ENCODE peak calls at places on chromosomes 13 and 19, in eight cellular contexts. One of them, this sample, is unnamed. For H3K27me3, the result is how much of the 10 kb centered on the place peaks cover.

GRCh38 chr19:55482128-55482961 is 2.6 kb upstream of the NAT14 start:
- DNase-seq in CD4-positive, CD25-positive, alpha-beta regulatory T cell: no peak
- DNase-seq in psoas muscle: no peak
- DNase-seq in transverse colon: no peak
- DNase-seq in tibial artery: no peak
- DNase-seq in dorsolateral prefrontal cortex: no peak
- DNase-seq in lung: no peak
- DNase-seq in IMR-90: no peak
- DNase-seq in this sample: no peak

GRCh38 chr13:40509876-40510275 is 156.6 kb downstream of the FOXO1 start:
- DNase-seq in CD4-positive, CD25-positive, alpha-beta regulatory T cell: no peak
- DNase-seq in psoas muscle: no peak
- DNase-seq in transverse colon: no peak
- DNase-seq in tibial artery: no peak
- DNase-seq in dorsolateral prefrontal cortex: no peak
- DNase-seq in lung: no peak
- DNase-seq in IMR-90: no peak
- DNase-seq in this sample: no peak

GRCh38 chr13:94658926-94659649 is 53.3 kb downstream of the SOX21 start:
- DNase-seq in CD4-positive, CD25-positive, alpha-beta regulatory T cell: no peak
- DNase-seq in psoas muscle: no peak
- DNase-seq in transverse colon: no peak
- DNase-seq in tibial artery: no peak
- DNase-seq in dorsolateral prefrontal cortex: no peak
- DNase-seq in lung: no peak
- DNase-seq in IMR-90: no peak
- DNase-seq in this sample: no peak

GRCh38 chr19:8607386-8607785 is 3.1 kb downstream of the ADAMTS10 start:
- DNase-seq in CD4-positive, CD25-positive, alpha-beta regulatory T cell: no peak
- DNase-seq in psoas muscle: no peak
- DNase-seq in transverse colon: no peak
- DNase-seq in tibial artery: peak
- DNase-seq in dorsolateral prefrontal cortex: no peak
- DNase-seq in lung: no peak
- DNase-seq in IMR-90: peak
- DNase-seq in this sample: peak

GRCh38 chr19:48724796-48725753 is 5.5 kb upstream of the MAMSTR start:
- DNase-seq in CD4-positive, CD25-positive, alpha-beta regulatory T cell: peak
- DNase-seq in psoas muscle: peak
- DNase-seq in transverse colon: peak
- DNase-seq in tibial artery: no peak
- DNase-seq in dorsolateral prefrontal cortex: no peak
- DNase-seq in lung: no peak
- DNase-seq in IMR-90: peak
- DNase-seq in this sample: peak

GRCh38 chr13:28568286-28568685 is 73.4 kb upstream of the FLT1 start:
- DNase-seq in CD4-positive, CD25-positive, alpha-beta regulatory T cell: no peak
- DNase-seq in psoas muscle: peak
- DNase-seq in transverse colon: peak
- DNase-seq in tibial artery: no peak
- DNase-seq in dorsolateral prefrontal cortex: peak
- DNase-seq in lung: peak
- DNase-seq in IMR-90: peak
- DNase-seq in this sample: no peak

GRCh38 chr13:110331362-110331761 is 24.3 kb downstream of the COL4A2 start:
- DNase-seq in CD4-positive, CD25-positive, alpha-beta regulatory T cell: no peak
- DNase-seq in psoas muscle: no peak
- DNase-seq in transverse colon: no peak
- DNase-seq in tibial artery: peak
- DNase-seq in dorsolateral prefrontal cortex: no peak
- DNase-seq in lung: no peak
- DNase-seq in IMR-90: peak
- DNase-seq in this sample: no peak

GRCh38 chr13:43934273-43934672 is 54.6 kb downstream of the LACC1 start:
- DNase-seq in CD4-positive, CD25-positive, alpha-beta regulatory T cell: no peak
- DNase-seq in psoas muscle: no peak
- DNase-seq in transverse colon: no peak
- DNase-seq in tibial artery: no peak
- DNase-seq in dorsolateral prefrontal cortex: no peak
- DNase-seq in lung: no peak
- DNase-seq in IMR-90: peak
- DNase-seq in this sample: no peak

GRCh38 chr19:46015080-46015960 is 7.5 kb downstream of the PGLYRP1 start:
- DNase-seq in CD4-positive, CD25-positive, alpha-beta regulatory T cell: peak
- DNase-seq in psoas muscle: peak
- DNase-seq in transverse colon: peak
- DNase-seq in tibial artery: no peak
- DNase-seq in dorsolateral prefrontal cortex: no peak
- DNase-seq in lung: peak
- DNase-seq in IMR-90: no peak
- DNase-seq in this sample: no peak

GRCh38 chr13:112222971-112223370 is 153.2 kb upstream of the SPACA7 start:
- DNase-seq in CD4-positive, CD25-positive, alpha-beta regulatory T cell: no peak
- DNase-seq in psoas muscle: no peak
- DNase-seq in transverse colon: no peak
- DNase-seq in tibial artery: peak
- DNase-seq in dorsolateral prefrontal cortex: no peak
- DNase-seq in lung: no peak
- DNase-seq in IMR-90: no peak
- DNase-seq in this sample: no peak

GRCh38 chr13:49439609-49440008 is 4.3 kb downstream of the CAB39L start:
- DNase-seq in CD4-positive, CD25-positive, alpha-beta regulatory T cell: no peak
- DNase-seq in psoas muscle: no peak
- DNase-seq in transverse colon: no peak
- DNase-seq in tibial artery: no peak
- DNase-seq in dorsolateral prefrontal cortex: no peak
- DNase-seq in lung: no peak
- DNase-seq in IMR-90: no peak
- DNase-seq in this sample: no peak

GRCh38 chr19:49411681-49412321 is 11.4 kb downstream of the PTH2 start:
- DNase-seq in CD4-positive, CD25-positive, alpha-beta regulatory T cell: no peak
- DNase-seq in psoas muscle: no peak
- DNase-seq in transverse colon: no peak
- DNase-seq in tibial artery: no peak
- DNase-seq in dorsolateral prefrontal cortex: no peak
- DNase-seq in lung: no peak
- DNase-seq in IMR-90: no peak
- DNase-seq in this sample: no peak

GRCh38 chr19:47240996-47241918 is 10.3 kb upstream of the BBC3 start:
- DNase-seq in CD4-positive, CD25-positive, alpha-beta regulatory T cell: peak
- DNase-seq in psoas muscle: peak
- DNase-seq in transverse colon: peak
- DNase-seq in tibial artery: no peak
- DNase-seq in dorsolateral prefrontal cortex: peak
- DNase-seq in lung: peak
- DNase-seq in IMR-90: peak
- DNase-seq in this sample: peak

DNA sequence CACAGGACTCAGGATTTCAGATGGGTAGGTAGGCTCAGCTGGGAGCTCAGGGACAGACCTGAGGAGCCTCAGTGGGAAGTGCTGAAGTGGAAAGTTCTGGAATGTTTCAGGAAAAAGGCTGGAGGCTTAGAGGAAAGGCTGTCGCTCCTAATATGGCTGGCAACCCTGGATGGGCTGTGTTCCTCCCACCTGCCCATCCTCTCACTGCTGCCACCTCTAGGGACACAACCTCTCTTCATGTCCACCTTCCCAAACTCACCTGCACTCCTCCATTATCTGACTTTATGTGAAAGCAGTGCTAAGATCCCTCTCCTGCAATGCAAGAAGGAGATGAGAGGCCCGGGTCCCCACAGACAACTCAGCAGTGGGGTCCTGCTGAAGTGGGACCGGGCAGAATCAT is 5.8 kb upstream of the CEACAM21 start:
- DNase-seq in CD4-positive, CD25-positive, alpha-beta regulatory T cell: no peak
- DNase-seq in psoas muscle: no peak
- DNase-seq in transverse colon: no peak
- DNase-seq in tibial artery: no peak
- DNase-seq in dorsolateral prefrontal cortex: no peak
- DNase-seq in lung: no peak
- DNase-seq in IMR-90: no peak
- DNase-seq in this sample: no peak
- H3K27me3 ChIP-seq in CD4-positive, CD25-positive, alpha-beta regulatory T cell: under half
- H3K27me3 ChIP-seq in psoas muscle: under half
- H3K27me3 ChIP-seq in transverse colon: half or more
- H3K27me3 ChIP-seq in tibial artery: under half
- H3K27me3 ChIP-seq in dorsolateral prefrontal cortex: under half
- H3K27me3 ChIP-seq in lung: under half
- H3K27me3 ChIP-seq in IMR-90: under half
- H3K27me3 ChIP-seq in this sample: under half

GRCh38 chr13:57631607-57632275 is at the start of gene PCDH17:
- DNase-seq in CD4-positive, CD25-positive, alpha-beta regulatory T cell: peak
- DNase-seq in psoas muscle: peak
- DNase-seq in transverse colon: peak
- DNase-seq in tibial artery: peak
- DNase-seq in dorsolateral prefrontal cortex: peak
- DNase-seq in lung: peak
- DNase-seq in IMR-90: no peak
- DNase-seq in this sample: no peak
- H3K27me3 ChIP-seq in CD4-positive, CD25-positive, alpha-beta regulatory T cell: under half
- H3K27me3 ChIP-seq in psoas muscle: under half
- H3K27me3 ChIP-seq in transverse colon: half or more
- H3K27me3 ChIP-seq in tibial artery: half or more
- H3K27me3 ChIP-seq in dorsolateral prefrontal cortex: under half
- H3K27me3 ChIP-seq in lung: under half
- H3K27me3 ChIP-seq in IMR-90: half or more
- H3K27me3 ChIP-seq in this sample: under half

GRCh38 chr19:40559394-40559793 is 17.3 kb upstream of the SHKBP1 start:
- DNase-seq in CD4-positive, CD25-positive, alpha-beta regulatory T cell: no peak
- DNase-seq in psoas muscle: no peak
- DNase-seq in transverse colon: no peak
- DNase-seq in tibial artery: no peak
- DNase-seq in dorsolateral prefrontal cortex: no peak
- DNase-seq in lung: no peak
- DNase-seq in IMR-90: no peak
- DNase-seq in this sample: no peak
- H3K27me3 ChIP-seq in CD4-positive, CD25-positive, alpha-beta regulatory T cell: under half
- H3K27me3 ChIP-seq in psoas muscle: under half
- H3K27me3 ChIP-seq in transverse colon: under half
- H3K27me3 ChIP-seq in tibial artery: under half
- H3K27me3 ChIP-seq in dorsolateral prefrontal cortex: under half
- H3K27me3 ChIP-seq in lung: under half
- H3K27me3 ChIP-seq in IMR-90: under half
- H3K27me3 ChIP-seq in this sample: under half

GRCh38 chr13:82344867-82345266 is 1537.4 kb downstream of the SLITRK1 start:
- DNase-seq in CD4-positive, CD25-positive, alpha-beta regulatory T cell: no peak
- DNase-seq in psoas muscle: no peak
- DNase-seq in transverse colon: no peak
- DNase-seq in tibial artery: no peak
- DNase-seq in dorsolateral prefrontal cortex: no peak
- DNase-seq in lung: no peak
- DNase-seq in IMR-90: no peak
- DNase-seq in this sample: no peak
- H3K27me3 ChIP-seq in CD4-positive, CD25-positive, alpha-beta regulatory T cell: under half
- H3K27me3 ChIP-seq in psoas muscle: under half
- H3K27me3 ChIP-seq in transverse colon: under half
- H3K27me3 ChIP-seq in tibial artery: under half
- H3K27me3 ChIP-seq in dorsolateral prefrontal cortex: under half
- H3K27me3 ChIP-seq in lung: under half
- H3K27me3 ChIP-seq in IMR-90: under half
- H3K27me3 ChIP-seq in this sample: under half

DNA sequence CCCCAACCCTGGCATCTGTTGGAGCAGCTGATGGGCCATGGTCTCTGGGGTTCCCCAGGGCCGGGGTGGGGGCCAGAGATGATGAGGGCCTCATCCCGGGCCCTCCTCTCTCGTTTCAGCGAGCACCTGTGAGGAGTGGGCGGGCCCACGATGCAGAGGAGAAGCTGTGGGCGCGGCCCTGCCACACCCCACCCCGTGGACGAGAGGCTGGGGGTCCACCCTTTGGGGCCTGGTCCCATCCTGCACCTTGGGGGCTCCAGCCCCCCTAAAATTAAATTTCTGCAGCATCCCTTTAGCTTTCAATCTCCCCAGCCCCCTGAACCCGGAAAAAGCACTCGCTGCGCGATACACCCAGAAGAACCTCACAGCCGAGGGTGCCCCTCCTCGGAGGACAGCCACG is 5.6 kb downstream of the HMG20B start:
- DNase-seq in CD4-positive, CD25-positive, alpha-beta regulatory T cell: no peak
- DNase-seq in psoas muscle: no peak
- DNase-seq in transverse colon: no peak
- DNase-seq in tibial artery: no peak
- DNase-seq in dorsolateral prefrontal cortex: no peak
- DNase-seq in lung: no peak
- DNase-seq in IMR-90: no peak
- DNase-seq in this sample: no peak
- H3K27me3 ChIP-seq in CD4-positive, CD25-positive, alpha-beta regulatory T cell: under half
- H3K27me3 ChIP-seq in psoas muscle: under half
- H3K27me3 ChIP-seq in transverse colon: under half
- H3K27me3 ChIP-seq in tibial artery: under half
- H3K27me3 ChIP-seq in dorsolateral prefrontal cortex: under half
- H3K27me3 ChIP-seq in lung: under half
- H3K27me3 ChIP-seq in IMR-90: under half
- H3K27me3 ChIP-seq in this sample: under half

GRCh38 chr19:39746836-39747529 is 9.2 kb upstream of the CLC start:
- DNase-seq in CD4-positive, CD25-positive, alpha-beta regulatory T cell: no peak
- DNase-seq in psoas muscle: no peak
- DNase-seq in transverse colon: no peak
- DNase-seq in tibial artery: no peak
- DNase-seq in dorsolateral prefrontal cortex: no peak
- DNase-seq in lung: no peak
- DNase-seq in IMR-90: no peak
- DNase-seq in this sample: no peak

GRCh38 chr19:39752795-39753194 is 15.0 kb upstream of the CLC start:
- DNase-seq in CD4-positive, CD25-positive, alpha-beta regulatory T cell: no peak
- DNase-seq in psoas muscle: no peak
- DNase-seq in transverse colon: no peak
- DNase-seq in tibial artery: no peak
- DNase-seq in dorsolateral prefrontal cortex: no peak
- DNase-seq in lung: no peak
- DNase-seq in IMR-90: no peak
- DNase-seq in this sample: no peak

GRCh38 chr19:39754544-39754943 is 16.7 kb upstream of the CLC start:
- DNase-seq in CD4-positive, CD25-positive, alpha-beta regulatory T cell: no peak
- DNase-seq in psoas muscle: no peak
- DNase-seq in transverse colon: no peak
- DNase-seq in tibial artery: no peak
- DNase-seq in dorsolateral prefrontal cortex: no peak
- DNase-seq in lung: no peak
- DNase-seq in IMR-90: no peak
- DNase-seq in this sample: no peak

DNA sequence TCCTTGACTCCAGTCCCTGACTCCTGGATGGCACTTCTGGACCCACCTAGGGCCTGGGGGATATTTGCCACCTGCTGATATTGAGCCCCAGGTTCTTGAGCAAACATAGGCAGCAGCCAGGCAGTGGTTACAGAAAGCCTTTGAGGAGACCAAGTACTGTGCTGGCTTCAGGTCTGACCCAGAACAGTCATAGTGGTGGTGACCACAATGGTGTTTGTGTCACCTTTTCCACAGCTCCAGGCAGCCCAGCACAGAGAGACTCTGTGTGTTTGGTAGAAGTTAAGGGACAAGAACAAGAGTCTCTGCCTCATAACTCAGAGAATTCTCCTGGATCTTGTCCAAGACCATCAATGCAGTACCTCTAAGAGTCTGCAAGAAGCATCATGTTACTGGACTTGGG is 14.6 kb upstream of the CLC start:
- DNase-seq in CD4-positive, CD25-positive, alpha-beta regulatory T cell: no peak
- DNase-seq in psoas muscle: no peak
- DNase-seq in transverse colon: no peak
- DNase-seq in tibial artery: no peak
- DNase-seq in dorsolateral prefrontal cortex: no peak
- DNase-seq in lung: no peak
- DNase-seq in IMR-90: no peak
- DNase-seq in this sample: no peak
- H3K27me3 ChIP-seq in CD4-positive, CD25-positive, alpha-beta regulatory T cell: under half
- H3K27me3 ChIP-seq in psoas muscle: under half
- H3K27me3 ChIP-seq in transverse colon: under half
- H3K27me3 ChIP-seq in tibial artery: under half
- H3K27me3 ChIP-seq in dorsolateral prefrontal cortex: under half
- H3K27me3 ChIP-seq in lung: under half
- H3K27me3 ChIP-seq in IMR-90: under half
- H3K27me3 ChIP-seq in this sample: under half